ENCODE peak calls at places on chromosomes 12 and 14, in six cellular contexts. V, K, Q, A, R and G are unnamed samples.
A peak's percentile ranks its signal among the peaks of the same experiment; 100 is the strongest.

GRCh38 chr14:104602933-104603325 is 1.6 kb downstream of the TMEM179 start:
- DNase-seq in V (no peak), K (no peak), Q (no peak), A (no peak), R (no peak), G (no peak)

GRCh38 chr14:102264775-102265174 is 40.2 kb downstream of the MOK start:
- DNase-seq in V (no peak), K (no peak), Q (no peak), A (no peak), R (no peak), G (no peak)

GRCh38 chr12:19572920-19573558 is 133.7 kb downstream of the AEBP2 start:
- DNase-seq in V (peak; percentile 48), K (peak; percentile 87), Q (no peak), A (no peak), R (no peak), G (no peak)

GRCh38 chr12:123924539-123924938 is 48.1 kb downstream of the CCDC92 start:
- DNase-seq in V (no peak), K (no peak), Q (no peak), A (no peak), R (no peak), G (no peak)

GRCh38 chr14:72894623-72895378 is 900 bp upstream of the DPF3 start:
- DNase-seq in V (no peak), K (no peak), Q (no peak), A (no peak), R (no peak), G (no peak)

GRCh38 chr14:22837750-22838538 is 1.6 kb downstream of the MMP14 start:
- DNase-seq in V (no peak), K (peak; percentile 74), Q (no peak), A (no peak), R (no peak), G (no peak)

GRCh38 chr12:120584343-120585149 is 3.3 kb upstream of the POP5 start:
- DNase-seq in V (no peak), K (peak; percentile 80), Q (peak; percentile 53), A (no peak), R (peak; percentile 52), G (peak; percentile 49)

GRCh38 chr12:103647267-103647666 is 60.2 kb downstream of the STAB2 start:
- DNase-seq in V (no peak), K (no peak), Q (no peak), A (no peak), R (no peak), G (no peak)

GRCh38 chr12:116672842-116673516 is 64.9 kb downstream of the SPRING1 start:
- DNase-seq in V (no peak), K (peak; percentile 67), Q (no peak), A (no peak), R (no peak), G (no peak)

GRCh38 chr12:26524862-26525465 is 308.0 kb downstream of the ITPR2 start:
- DNase-seq in V (no peak), K (peak; percentile 78), Q (no peak), A (no peak), R (no peak), G (no peak)

GRCh38 chr14:99838555-99839193 is 45.5 kb downstream of the EML1 start:
- DNase-seq in V (no peak), K (no peak), Q (no peak), A (no peak), R (no peak), G (peak; percentile 62)

GRCh38 chr12:130249376-130249775 is 87.1 kb downstream of the FZD10 start:
- DNase-seq in V (no peak), K (peak; percentile 22), Q (no peak), A (no peak), R (no peak), G (no peak)